ENCODE peak calls at places on chromosome 20, in ten cellular contexts. V is pancreas, H is A673, I is mammary epithelial cell, U is endothelial cell of umbilical vein, W is spleen, Z is small intestine, K is fibroblast of lung, P is GM23248, J is prostate gland. A is an unnamed sample. For H3K36me3 and H3K9me3, the result is how much of the 10 kb centered on the place peaks cover.

GRCh38 chr20:13758884-13759283 is 25.8 kb downstream of the ESF1 start:
- DNase-seq in Z (peak), V (no peak), K (no peak), P (no peak), W (no peak), I (no peak), H (no peak), J (no peak), U (no peak), A (no peak)

GRCh38 chr20:53857723-53858236 is 212.6 kb downstream of the BCAS1 start:
- DNase-seq in I (no peak), V (no peak), J (peak), W (no peak), K (no peak), Z (peak), H (no peak), P (no peak), U (peak), A (peak)

GRCh38 chr20:53939554-53940355 is 130.6 kb downstream of the BCAS1 start:
- DNase-seq in K (peak), Z (peak), P (peak), U (peak), V (peak), J (peak), H (peak), W (peak), I (peak), A (peak)

GRCh38 chr20:59435496-59435895 is 135.1 kb downstream of the EDN3 start:
- DNase-seq in K (no peak), J (no peak), W (no peak), V (no peak), I (no peak), Z (no peak), P (no peak), U (no peak), H (no peak), A (no peak)

GRCh38 chr20:51249215-51249614 is 226.3 kb upstream of the KCNG1 start:
- DNase-seq in I (no peak), V (no peak), U (no peak), P (peak), W (no peak), K (no peak), Z (no peak), J (no peak), H (no peak), A (no peak)

GRCh38 chr20:57384953-57385761 is 6.0 kb upstream of the RBM38 start:
- DNase-seq in U (no peak), W (peak), I (no peak), Z (no peak), P (no peak), V (no peak), J (no peak), K (no peak), H (no peak), A (no peak)

GRCh38 chr20:14915356-14915755 is 577.9 kb upstream of the FLRT3 start:
- DNase-seq in K (no peak), P (no peak), I (no peak), Z (no peak), U (no peak), H (no peak), V (no peak), W (no peak), J (no peak), A (no peak)

GRCh38 chr20:2108987-2109386 is 7.4 kb downstream of the STK35 start:
- DNase-seq in H (no peak), P (peak), W (no peak), Z (no peak), V (no peak), I (peak), U (no peak), K (peak), J (no peak), A (no peak)

GRCh38 chr20:36473164-36473563 is 68.2 kb upstream of the MYL9 start:
- DNase-seq in J (no peak), V (no peak), U (no peak), P (no peak), K (no peak), W (no peak), I (no peak), Z (no peak), H (no peak), A (no peak)

GRCh38 chr20:16286601-16287000 is 286.6 kb downstream of the KIF16B start:
- DNase-seq in J (no peak), Z (no peak), W (no peak), U (no peak), P (no peak), K (no peak), H (no peak), V (no peak), I (no peak), A (no peak)

GRCh38 chr20:23289249-23289648 is 61.3 kb upstream of the NXT1 start:
- DNase-seq in U (no peak), K (no peak), H (no peak), J (no peak), Z (no peak), I (no peak), P (no peak), V (no peak), W (no peak), A (no peak)

GRCh38 chr20:43102394-43102793 is 87.3 kb downstream of the PTPRT start:
- DNase-seq in Z (no peak), V (no peak), W (no peak), P (no peak), J (no peak), H (peak), U (no peak), K (no peak), I (no peak), A (no peak)

GRCh38 chr20:62141397-62142251 is 1.6 kb downstream of the PSMA7 start:
- DNase-seq in K (peak), U (peak), Z (peak), I (peak), H (peak), V (peak), W (no peak), P (peak), J (no peak), A (no peak)
- H3K36me3 ChIP-seq in K (under half), U (under half), Z (under half), I (under half), H (under half), V (under half), W (under half), P (under half), J (under half), A (under half)

DNA sequence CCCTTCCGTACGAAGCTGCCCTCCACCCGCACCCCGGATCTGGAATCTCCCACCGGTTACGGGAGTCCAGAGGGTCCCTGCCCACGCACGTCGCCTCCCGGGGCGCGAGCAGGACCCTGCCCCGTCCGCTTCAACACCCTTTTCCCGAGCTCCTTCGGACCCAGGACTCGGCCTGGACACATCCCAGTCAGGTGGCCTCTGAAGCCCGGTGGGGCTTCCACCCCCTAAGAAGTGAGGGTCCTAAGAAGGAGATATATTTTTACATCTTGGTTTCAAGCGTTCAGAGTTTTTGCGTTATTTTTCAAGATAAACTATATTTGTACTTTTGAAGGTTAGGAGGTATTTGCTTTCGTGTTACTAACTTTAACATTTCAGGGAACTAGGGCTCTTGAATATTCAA is 567 bp downstream of the ARFGAP1 start:
- DNase-seq in V (no peak), H (no peak), K (no peak), P (peak), J (no peak), Z (no peak), I (no peak), W (no peak), U (peak), A (no peak)
- H3K9me3 ChIP-seq in V (under half), H (under half), K (under half), P (under half), J (under half), Z (under half), I (under half), W (under half), U (under half), A (under half)

GRCh38 chr20:45974896-45975565 is 3.0 kb upstream of the ZNF335 start:
- DNase-seq in K (no peak), W (peak), I (no peak), U (no peak), P (peak), H (no peak), Z (no peak), J (no peak), V (no peak), A (no peak)

GRCh38 chr20:45976132-45976531 is 4.1 kb upstream of the ZNF335 start:
- DNase-seq in U (no peak), P (no peak), W (no peak), I (no peak), J (no peak), K (no peak), V (no peak), H (no peak), Z (no peak), A (no peak)

GRCh38 chr20:45972500-45973183 is 639 bp upstream of the ZNF335 start:
- DNase-seq in J (no peak), H (no peak), V (no peak), K (no peak), I (no peak), Z (peak), W (peak), U (no peak), P (peak), A (no peak)

GRCh38 chr20:45971675-45972499 is at the start of gene ZNF335:
- DNase-seq in I (peak), V (peak), U (peak), W (peak), P (peak), J (peak), H (peak), Z (peak), K (peak), A (peak)

DNA sequence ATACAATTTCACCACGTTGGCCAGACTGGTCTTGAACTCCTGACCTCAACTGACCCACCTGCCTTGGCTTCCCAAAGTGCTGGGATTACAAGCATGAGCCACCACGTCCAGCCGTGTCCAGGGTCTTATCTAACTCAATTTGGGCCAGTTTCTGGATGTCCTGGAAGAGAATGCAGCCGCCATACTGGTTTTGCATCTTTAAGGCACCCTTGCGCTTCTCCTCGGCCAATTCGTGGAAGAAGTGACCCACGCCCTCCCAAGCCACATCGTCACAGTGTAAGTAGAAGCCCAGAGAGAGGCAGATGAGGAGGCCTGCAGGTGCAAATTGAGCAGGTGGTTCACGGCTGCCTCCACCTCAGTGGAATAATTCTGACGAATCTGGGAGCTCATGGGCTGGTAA is 3.7 kb upstream of the ZNF335 start:
- DNase-seq in V (no peak), W (peak), H (no peak), P (no peak), J (no peak), Z (no peak), I (no peak), K (no peak), U (no peak), A (no peak)
- H3K36me3 ChIP-seq in V (under half), W (under half), H (under half), P (under half), J (under half), Z (under half), I (under half), K (under half), U (under half), A (under half)

DNA sequence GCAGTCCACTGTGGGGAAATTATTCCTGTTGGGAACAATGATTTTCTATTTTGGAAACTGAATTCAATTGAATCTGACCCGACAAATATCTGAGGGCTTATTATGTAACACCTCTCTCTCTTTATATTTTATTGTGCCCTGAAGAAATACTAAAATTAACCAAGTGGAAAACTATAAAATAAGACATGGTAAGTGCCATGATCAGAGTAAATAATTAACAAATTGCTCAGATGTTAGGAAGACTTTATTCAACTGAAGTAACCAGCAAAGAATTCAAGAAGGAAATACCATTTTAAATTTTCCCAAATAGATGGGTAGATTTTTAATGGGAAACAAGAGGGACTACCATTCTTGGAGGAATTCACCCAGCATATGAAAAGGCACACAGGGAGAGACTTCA is 632.9 kb downstream of the MAFB start:
- DNase-seq in H (no peak), V (no peak), W (no peak), J (no peak), P (no peak), Z (no peak), K (no peak), U (no peak), I (no peak), A (no peak)
- H3K9me3 ChIP-seq in H (under half), V (under half), W (under half), J (under half), P (under half), Z (under half), K (under half), U (under half), I (under half), A (under half)